ENCODE peak calls at places on chromosome 15, in nine cellular contexts. X is cardiac muscle cell, I is lower lobe of right lung, P is WTC11, G is brain microvascular endothelial cell, S is colonic mucosa, W is GM20000, C is RWPE2, D is endothelial cell. T is an unnamed sample.

GRCh38 chr15:81357178-81357686 is 16.8 kb downstream of the TMC3 start:
- DNase-seq in I (no peak), W (no peak), C (no peak), S (no peak), P (no peak), X (no peak), G (no peak), D (no peak), T (no peak)

GRCh38 chr15:55587321-55588069 is 650 bp downstream of the PYGO1 start:
- DNase-seq in G (peak), W (no peak), C (no peak), X (peak), I (peak), S (peak), D (peak), P (peak), T (peak)

GRCh38 chr15:41934843-41935242 is 37.5 kb downstream of the EHD4 start:
- DNase-seq in X (no peak), G (no peak), I (peak), P (no peak), D (no peak), C (no peak), W (peak), S (no peak), T (no peak)

GRCh38 chr15:67472957-67473356 is 48.0 kb upstream of the C15orf61 start:
- DNase-seq in X (no peak), C (no peak), D (no peak), S (no peak), I (no peak), P (no peak), W (no peak), G (no peak), T (no peak)

GRCh38 chr15:22811640-22812039 is 25.2 kb downstream of the NIPA1 start:
- DNase-seq in D (peak), X (no peak), P (peak), S (peak), G (no peak), W (no peak), I (no peak), C (peak), T (no peak)

GRCh38 chr15:77712438-77712837 is 79.7 kb upstream of the LINGO1 start:
- DNase-seq in G (no peak), W (no peak), I (no peak), X (no peak), P (no peak), C (no peak), S (no peak), D (no peak), T (no peak)

GRCh38 chr15:67127334-67127664 is 61.9 kb downstream of the SMAD3 start:
- DNase-seq in C (peak), X (no peak), I (no peak), G (no peak), S (peak), W (no peak), P (no peak), D (no peak), T (no peak)

GRCh38 chr15:35992791-35993190 is 446.8 kb upstream of the DPH6 start:
- DNase-seq in W (no peak), S (no peak), I (no peak), C (no peak), P (no peak), G (no peak), X (no peak), D (no peak), T (no peak)

GRCh38 chr15:82021992-82022391 is 23.8 kb downstream of the MEX3B start:
- DNase-seq in W (no peak), I (no peak), S (no peak), C (peak), D (no peak), X (peak), P (no peak), G (peak), T (no peak)

GRCh38 chr15:99295840-99296239 is 44.6 kb downstream of the LRRC28 start:
- DNase-seq in X (no peak), D (no peak), W (no peak), S (no peak), G (no peak), P (no peak), I (no peak), C (no peak), T (no peak)

GRCh38 chr15:78087944-78088772 is 4.2 kb upstream of the SH2D7 start:
- DNase-seq in I (no peak), C (peak), D (no peak), X (no peak), W (peak), P (no peak), S (no peak), G (no peak), T (no peak)

GRCh38 chr15:31362121-31362520 is 35.5 kb downstream of the KLF13 start:
- DNase-seq in S (no peak), D (no peak), P (no peak), W (no peak), G (no peak), X (no peak), I (no peak), C (no peak), T (no peak)

GRCh38 chr15:57762302-57762701 is 55.8 kb downstream of the POLR2M start:
- DNase-seq in X (no peak), C (no peak), W (no peak), P (peak), S (no peak), G (no peak), D (no peak), I (no peak), T (no peak)
- TF ChIP-seq CTCF in X (no peak), C (no peak), W (no peak), P (peak), S (no peak), G (peak), D (peak), I (no peak), T (no peak)

GRCh38 chr15:63243101-63243500 is 34.3 kb upstream of the APH1B start:
- DNase-seq in W (no peak), X (no peak), S (no peak), G (no peak), C (no peak), P (no peak), I (no peak), D (no peak), T (no peak)
- TF ChIP-seq CTCF in W (no peak), X (peak), S (no peak), G (no peak), C (no peak), P (no peak), I (no peak), D (no peak), T (no peak)

DNA sequence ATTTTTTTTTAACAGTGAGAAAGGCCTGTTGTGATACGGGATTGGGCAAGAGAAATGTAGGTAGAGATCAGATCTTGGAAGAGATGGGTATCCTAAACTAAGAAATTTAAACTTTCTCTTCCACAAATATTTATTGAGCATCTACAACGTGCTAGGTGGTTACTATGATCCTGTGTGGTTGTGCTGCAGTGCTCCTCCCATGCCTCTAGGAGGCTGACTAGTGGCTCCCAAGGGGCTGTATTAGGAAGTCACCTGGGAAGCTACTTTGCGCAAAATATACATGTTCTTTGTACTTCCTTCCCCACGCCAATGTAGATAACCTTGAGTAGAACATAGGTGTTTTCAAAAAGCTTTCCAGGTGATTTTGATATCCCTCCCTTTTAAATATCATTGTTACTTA is 27.2 kb downstream of the USP3 start:
- DNase-seq in C (no peak), P (peak), W (no peak), S (no peak), X (no peak), D (no peak), G (no peak), I (no peak), T (no peak)
- TF ChIP-seq CTCF in C (peak), P (peak), W (peak), S (no peak), X (peak), D (peak), G (peak), I (no peak), T (peak)

GRCh38 chr15:64163662-64164362 is 990 bp upstream of the PPIB start:
- DNase-seq in I (peak), C (no peak), W (no peak), D (no peak), X (no peak), G (no peak), S (peak), P (no peak), T (no peak)
- TF ChIP-seq CTCF in I (no peak), C (no peak), W (no peak), D (no peak), X (no peak), G (no peak), S (no peak), P (no peak), T (no peak)

DNA sequence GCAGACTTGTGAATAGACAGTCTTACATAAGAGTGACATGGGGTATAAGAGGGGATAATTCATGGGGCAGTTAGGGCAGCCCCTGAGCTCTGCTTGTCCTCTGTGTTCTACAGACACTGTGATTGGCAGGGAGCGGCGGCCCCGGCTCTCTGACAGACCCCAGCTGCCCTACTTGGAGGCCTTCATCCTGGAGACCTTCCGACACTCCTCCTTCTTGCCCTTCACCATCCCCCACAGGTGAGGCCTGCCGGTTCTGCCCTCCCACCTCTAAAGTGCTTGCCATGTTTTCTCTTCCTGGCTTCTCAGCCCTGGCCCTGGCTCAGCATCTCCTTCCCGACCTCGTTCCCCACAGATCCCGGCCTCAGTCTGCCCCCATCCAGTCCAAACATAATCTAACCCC is 3.4 kb downstream of the CYP1A2 start:
- DNase-seq in I (no peak), G (no peak), W (no peak), S (no peak), P (no peak), X (no peak), C (no peak), D (no peak), T (no peak)
- TF ChIP-seq CTCF in I (no peak), G (no peak), W (no peak), S (no peak), P (no peak), X (no peak), C (no peak), D (no peak), T (no peak)

GRCh38 chr15:40598126-40598525 is 4.1 kb downstream of the KNL1 start:
- DNase-seq in S (no peak), I (no peak), D (no peak), P (no peak), W (no peak), G (no peak), C (no peak), X (no peak), T (no peak)

GRCh38 chr15:40600956-40601355 is 6.9 kb downstream of the KNL1 start:
- DNase-seq in D (no peak), I (no peak), X (no peak), W (no peak), S (no peak), G (no peak), C (no peak), P (no peak), T (no peak)

GRCh38 chr15:40595773-40596172 is 1.7 kb downstream of the KNL1 start:
- DNase-seq in G (no peak), P (no peak), S (no peak), I (no peak), D (no peak), W (no peak), X (no peak), C (no peak), T (no peak)

GRCh38 chr15:40597024-40597423 is 3.0 kb downstream of the KNL1 start:
- DNase-seq in X (no peak), S (no peak), W (no peak), P (no peak), I (no peak), D (no peak), C (no peak), G (no peak), T (no peak)

DNA sequence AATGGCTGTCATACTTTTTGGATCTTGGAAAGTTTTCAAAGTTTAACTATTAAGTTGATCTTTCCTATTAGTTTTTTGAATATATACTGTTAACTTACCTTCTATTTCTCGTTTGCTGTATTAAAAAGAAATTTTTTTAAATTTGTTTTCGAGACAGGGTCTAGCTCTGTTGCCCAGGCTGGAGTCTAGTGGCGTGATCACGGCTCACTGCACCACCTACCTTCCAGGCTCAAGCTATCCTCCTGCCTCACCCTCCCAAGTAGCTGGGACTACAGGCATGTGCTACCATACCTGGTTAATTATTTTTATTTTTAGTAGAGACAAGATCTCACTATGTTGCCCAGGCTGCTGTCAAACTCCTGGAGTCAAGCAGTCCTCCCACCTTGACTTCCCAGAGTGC is 4.6 kb downstream of the KNL1 start:
- DNase-seq in W (no peak), G (no peak), S (no peak), D (no peak), X (no peak), I (no peak), C (no peak), P (no peak), T (no peak)
- TF ChIP-seq CTCF in W (no peak), G (no peak), S (no peak), D (no peak), X (no peak), I (no peak), C (no peak), P (no peak), T (no peak)

GRCh38 chr15:90818251-90819210 is 49.9 kb upstream of the FURIN start:
- DNase-seq in X (no peak), P (peak), G (no peak), I (peak), C (peak), D (no peak), W (peak), S (peak), T (peak)
- TF ChIP-seq CTCF in X (peak), P (no peak), G (peak), I (peak), C (no peak), D (peak), W (peak), S (no peak), T (peak)

T was measured in GM06990.